ENCODE peak calls at places on chromosomes 2 and 18, in four cellular contexts. One of them, this sample, is unnamed.

GRCh38 chr2:28389399-28390240 is 3.0 kb upstream of the FOSL2 start:
- DNase-seq in brain microvascular endothelial cell: no peak
- DNase-seq in cardiac muscle cell: no peak
- DNase-seq in HFFc6: no peak
- DNase-seq in this sample: no peak

GRCh38 chr18:72830109-72830508 is 37.7 kb downstream of the NETO1 start:
- DNase-seq in HFFc6: no peak
- DNase-seq in brain microvascular endothelial cell: no peak
- DNase-seq in cardiac muscle cell: no peak
- DNase-seq in this sample: peak

GRCh38 chr2:187169108-187169713 is 278.8 kb downstream of the CALCRL start:
- DNase-seq in HFFc6: no peak
- DNase-seq in brain microvascular endothelial cell: no peak
- DNase-seq in cardiac muscle cell: peak
- DNase-seq in this sample: no peak

GRCh38 chr2:85662899-85663683 is 4.9 kb downstream of the SFTPB start:
- DNase-seq in cardiac muscle cell: peak
- DNase-seq in brain microvascular endothelial cell: peak
- DNase-seq in HFFc6: peak
- DNase-seq in this sample: peak

GRCh38 chr2:142130111-142131015 is 453 bp downstream of the LRP1B start:
- DNase-seq in HFFc6: no peak
- DNase-seq in brain microvascular endothelial cell: peak
- DNase-seq in cardiac muscle cell: peak
- DNase-seq in this sample: peak

GRCh38 chr18:70024829-70025228 is 77.2 kb upstream of the CD226 start:
- DNase-seq in HFFc6: no peak
- DNase-seq in brain microvascular endothelial cell: no peak
- DNase-seq in cardiac muscle cell: no peak
- DNase-seq in this sample: no peak

GRCh38 chr2:17799301-17800126 is 16.7 kb upstream of the MSGN1 start:
- DNase-seq in brain microvascular endothelial cell: no peak
- DNase-seq in HFFc6: no peak
- DNase-seq in cardiac muscle cell: no peak
- DNase-seq in this sample: no peak

GRCh38 chr18:45636110-45636509 is 20.8 kb downstream of the SLC14A2 start:
- DNase-seq in brain microvascular endothelial cell: no peak
- DNase-seq in cardiac muscle cell: no peak
- DNase-seq in HFFc6: no peak
- DNase-seq in this sample: no peak

GRCh38 chr18:75226956-75227316 is 16.3 kb downstream of the TSHZ1 start:
- DNase-seq in cardiac muscle cell: no peak
- DNase-seq in HFFc6: no peak
- DNase-seq in brain microvascular endothelial cell: no peak
- DNase-seq in this sample: no peak

GRCh38 chr18:46148810-46149209 is 44.6 kb downstream of the HAUS1 start:
- DNase-seq in cardiac muscle cell: peak
- DNase-seq in HFFc6: peak
- DNase-seq in brain microvascular endothelial cell: peak
- DNase-seq in this sample: peak

GRCh38 chr18:48933578-48934399 is 17.0 kb downstream of the SMAD7 start:
- DNase-seq in HFFc6: no peak
- DNase-seq in cardiac muscle cell: no peak
- DNase-seq in brain microvascular endothelial cell: no peak
- DNase-seq in this sample: no peak

GRCh38 chr2:168434164-168434563 is 21.9 kb upstream of the CERS6 start:
- DNase-seq in brain microvascular endothelial cell: no peak
- DNase-seq in cardiac muscle cell: no peak
- DNase-seq in HFFc6: no peak
- DNase-seq in this sample: peak

GRCh38 chr18:36711813-36712444 is 116.9 kb downstream of the TPGS2 start:
- DNase-seq in HFFc6: peak
- DNase-seq in brain microvascular endothelial cell: peak
- DNase-seq in cardiac muscle cell: peak
- DNase-seq in this sample: peak

GRCh38 chr2:233153146-233153798 is 93.1 kb downstream of the INPP5D start:
- DNase-seq in cardiac muscle cell: peak
- DNase-seq in brain microvascular endothelial cell: no peak
- DNase-seq in HFFc6: no peak
- DNase-seq in this sample: no peak

GRCh38 chr2:2663401-2664036 is 332.4 kb upstream of the MYT1L start:
- DNase-seq in HFFc6: no peak
- DNase-seq in brain microvascular endothelial cell: no peak
- DNase-seq in cardiac muscle cell: no peak
- DNase-seq in this sample: no peak

GRCh38 chr18:159037-159652 is 788 bp downstream of the USP14 start:
- DNase-seq in brain microvascular endothelial cell: no peak
- DNase-seq in HFFc6: peak
- DNase-seq in cardiac muscle cell: peak
- DNase-seq in this sample: peak

GRCh38 chr2:130829020-130829419 is 7.7 kb upstream of the ARHGEF4 start:
- DNase-seq in cardiac muscle cell: no peak
- DNase-seq in brain microvascular endothelial cell: peak
- DNase-seq in HFFc6: no peak
- DNase-seq in this sample: no peak

GRCh38 chr2:15117409-15118030 is 443.6 kb downstream of the NBAS start:
- DNase-seq in HFFc6: no peak
- DNase-seq in cardiac muscle cell: no peak
- DNase-seq in brain microvascular endothelial cell: no peak
- DNase-seq in this sample: no peak

GRCh38 chr2:73053316-73054114 is 18.0 kb downstream of the SFXN5 start:
- DNase-seq in HFFc6: no peak
- DNase-seq in brain microvascular endothelial cell: no peak
- DNase-seq in cardiac muscle cell: no peak
- DNase-seq in this sample: peak

GRCh38 chr2:180015951-180016709 is 9.0 kb upstream of the CWC22 start:
- DNase-seq in HFFc6: peak
- DNase-seq in brain microvascular endothelial cell: peak
- DNase-seq in cardiac muscle cell: peak
- DNase-seq in this sample: peak

GRCh38 chr2:227661019-227661726 is 5.4 kb upstream of the SCYGR5 start:
- DNase-seq in cardiac muscle cell: no peak
- DNase-seq in brain microvascular endothelial cell: no peak
- DNase-seq in HFFc6: no peak
- DNase-seq in this sample: no peak

GRCh38 chr2:209146682-209147320 is 277.0 kb upstream of the MAP2 start:
- DNase-seq in brain microvascular endothelial cell: no peak
- DNase-seq in cardiac muscle cell: no peak
- DNase-seq in HFFc6: no peak
- DNase-seq in this sample: no peak

GRCh38 chr2:121350402-121350775 is 65.4 kb upstream of the TFCP2L1 start:
- DNase-seq in HFFc6: no peak
- DNase-seq in brain microvascular endothelial cell: no peak
- DNase-seq in cardiac muscle cell: no peak
- DNase-seq in this sample: no peak

GRCh38 chr2:20450201-20451108 is 3.6 kb downstream of the RHOB start:
- DNase-seq in brain microvascular endothelial cell: peak
- DNase-seq in HFFc6: peak
- DNase-seq in cardiac muscle cell: peak
- DNase-seq in this sample: peak

GRCh38 chr2:234147335-234147861 is 96.9 kb downstream of the SPP2 start:
- DNase-seq in brain microvascular endothelial cell: no peak
- DNase-seq in cardiac muscle cell: no peak
- DNase-seq in HFFc6: no peak
- DNase-seq in this sample: no peak

GRCh38 chr2:16405551-16405950 is 260.1 kb downstream of the CYRIA start:
- DNase-seq in brain microvascular endothelial cell: no peak
- DNase-seq in cardiac muscle cell: no peak
- DNase-seq in HFFc6: no peak
- DNase-seq in this sample: no peak

GRCh38 chr2:59660262-59660661 is 893.2 kb downstream of the BCL11A start:
- DNase-seq in HFFc6: no peak
- DNase-seq in brain microvascular endothelial cell: no peak
- DNase-seq in cardiac muscle cell: no peak
- DNase-seq in this sample: no peak

GRCh38 chr2:133836691-133837090 is 268.4 kb upstream of the NCKAP5 start:
- DNase-seq in cardiac muscle cell: no peak
- DNase-seq in brain microvascular endothelial cell: no peak
- DNase-seq in HFFc6: peak
- DNase-seq in this sample: no peak

GRCh38 chr2:161422812-161423211 is 6.7 kb downstream of the TBR1 start:
- DNase-seq in HFFc6: no peak
- DNase-seq in brain microvascular endothelial cell: no peak
- DNase-seq in cardiac muscle cell: no peak
- DNase-seq in this sample: no peak

GRCh38 chr2:152861349-152861942 is 143.0 kb downstream of the ARL6IP6 start:
- DNase-seq in cardiac muscle cell: peak
- DNase-seq in HFFc6: no peak
- DNase-seq in brain microvascular endothelial cell: peak
- DNase-seq in this sample: peak

GRCh38 chr2:46098606-46099005 is 198.6 kb upstream of the EPAS1 start:
- DNase-seq in brain microvascular endothelial cell: peak
- DNase-seq in cardiac muscle cell: peak
- DNase-seq in HFFc6: peak
- DNase-seq in this sample: peak

GRCh38 chr18:48328473-48329205 is 80.5 kb downstream of the ZBTB7C start:
- DNase-seq in brain microvascular endothelial cell: peak
- DNase-seq in cardiac muscle cell: peak
- DNase-seq in HFFc6: peak
- DNase-seq in this sample: peak

GRCh38 chr18:44180683-44181082 is 500.0 kb upstream of the SETBP1 start:
- DNase-seq in brain microvascular endothelial cell: peak
- DNase-seq in HFFc6: no peak
- DNase-seq in cardiac muscle cell: peak
- DNase-seq in this sample: peak

GRCh38 chr2:239349448-239350135 is 51.2 kb downstream of the HDAC4 start:
- DNase-seq in cardiac muscle cell: no peak
- DNase-seq in brain microvascular endothelial cell: no peak
- DNase-seq in HFFc6: no peak
- DNase-seq in this sample: no peak

GRCh38 chr18:41326311-41326710 is 628.7 kb upstream of the PIK3C3 start:
- DNase-seq in brain microvascular endothelial cell: peak
- DNase-seq in cardiac muscle cell: peak
- DNase-seq in HFFc6: no peak
- DNase-seq in this sample: peak

GRCh38 chr2:144372484-144373195 is 147.3 kb downstream of the ZEB2 start:
- DNase-seq in brain microvascular endothelial cell: no peak
- DNase-seq in HFFc6: no peak
- DNase-seq in cardiac muscle cell: peak
- DNase-seq in this sample: peak

GRCh38 chr18:79489048-79489899 is 93.5 kb downstream of the NFATC1 start:
- DNase-seq in cardiac muscle cell: no peak
- DNase-seq in brain microvascular endothelial cell: no peak
- DNase-seq in HFFc6: no peak
- DNase-seq in this sample: no peak

GRCh38 chr2:14927021-14927564 is 294.6 kb downstream of the LRATD1 start:
- DNase-seq in HFFc6: no peak
- DNase-seq in brain microvascular endothelial cell: no peak
- DNase-seq in cardiac muscle cell: no peak
- DNase-seq in this sample: no peak

GRCh38 chr2:11368059-11368572 is 23.7 kb upstream of the ROCK2 start:
- DNase-seq in cardiac muscle cell: peak
- DNase-seq in HFFc6: no peak
- DNase-seq in brain microvascular endothelial cell: no peak
- DNase-seq in this sample: peak

GRCh38 chr2:164840458-164840929 is 1.1 kb downstream of the COBLL1 start:
- DNase-seq in cardiac muscle cell: no peak
- DNase-seq in brain microvascular endothelial cell: no peak
- DNase-seq in HFFc6: no peak
- DNase-seq in this sample: peak

GRCh38 chr2:164841719-164842623 is at the start of gene COBLL1:
- DNase-seq in cardiac muscle cell: peak
- DNase-seq in brain microvascular endothelial cell: peak
- DNase-seq in HFFc6: peak
- DNase-seq in this sample: peak

GRCh38 chr2:164842624-164842966 is 972 bp upstream of the COBLL1 start:
- DNase-seq in brain microvascular endothelial cell: no peak
- DNase-seq in cardiac muscle cell: no peak
- DNase-seq in HFFc6: no peak
- DNase-seq in this sample: no peak

GRCh38 chr2:164839914-164840457 is 1.6 kb downstream of the COBLL1 start:
- DNase-seq in cardiac muscle cell: peak
- DNase-seq in HFFc6: no peak
- DNase-seq in brain microvascular endothelial cell: peak
- DNase-seq in this sample: peak

GRCh38 chr2:164840930-164841718 is 499 bp downstream of the COBLL1 start:
- DNase-seq in HFFc6: peak
- DNase-seq in cardiac muscle cell: peak
- DNase-seq in brain microvascular endothelial cell: peak
- DNase-seq in this sample: peak
- TF ChIP-seq CTCF in HFFc6: no peak
- TF ChIP-seq CTCF in cardiac muscle cell: no peak
- TF ChIP-seq CTCF in brain microvascular endothelial cell: no peak
- TF ChIP-seq CTCF in this sample: peak

DNA sequence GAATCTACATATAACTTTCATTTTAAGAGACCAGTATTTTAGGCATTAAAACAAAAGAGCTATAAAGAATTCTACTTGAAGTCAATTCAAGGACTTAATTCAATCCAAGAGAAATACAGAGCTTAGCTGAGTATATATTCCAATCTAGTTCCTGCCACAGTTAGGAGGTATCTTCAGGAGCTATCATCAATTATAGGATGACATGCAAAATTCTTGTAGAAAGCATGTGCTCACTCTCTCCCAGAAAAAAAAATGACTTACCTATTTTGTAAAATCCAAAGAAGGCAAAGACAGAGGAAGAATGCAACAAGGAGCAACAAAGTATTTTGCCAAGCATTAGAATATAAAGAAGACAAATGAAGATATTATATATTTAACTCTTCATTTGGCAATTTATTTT is 31.8 kb upstream of the CFAP36 start:
- DNase-seq in HFFc6: no peak
- DNase-seq in cardiac muscle cell: no peak
- DNase-seq in brain microvascular endothelial cell: no peak
- DNase-seq in this sample: no peak
- TF ChIP-seq CTCF in HFFc6: no peak
- TF ChIP-seq CTCF in cardiac muscle cell: no peak
- TF ChIP-seq CTCF in brain microvascular endothelial cell: no peak
- TF ChIP-seq CTCF in this sample: no peak

DNA sequence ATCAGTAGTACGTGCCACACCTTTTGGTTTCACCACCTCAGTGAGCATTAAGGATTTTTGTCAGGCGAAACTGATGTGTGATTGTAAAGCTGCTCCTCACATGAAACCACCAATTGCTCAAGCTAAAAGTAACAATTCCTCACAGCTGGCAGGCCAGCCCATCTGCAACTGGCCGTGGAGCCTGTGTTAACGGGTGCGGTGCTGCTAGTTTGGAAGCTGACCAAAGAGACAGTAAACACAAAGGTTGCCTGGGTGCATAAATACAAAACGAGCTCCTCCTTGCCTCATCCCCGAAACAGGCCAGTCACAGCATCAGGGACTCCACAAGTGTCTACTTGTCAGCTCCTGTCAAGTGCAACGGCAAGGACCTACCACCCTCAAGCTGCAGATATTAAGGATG is 32.0 kb downstream of the LGALSL start:
- DNase-seq in cardiac muscle cell: peak
- DNase-seq in HFFc6: peak
- DNase-seq in brain microvascular endothelial cell: no peak
- DNase-seq in this sample: peak
- TF ChIP-seq CTCF in cardiac muscle cell: no peak
- TF ChIP-seq CTCF in HFFc6: no peak
- TF ChIP-seq CTCF in brain microvascular endothelial cell: no peak
- TF ChIP-seq CTCF in this sample: no peak

GRCh38 chr18:1585881-1586488 is 681.3 kb downstream of the ADCYAP1 start:
- DNase-seq in brain microvascular endothelial cell: peak
- DNase-seq in HFFc6: peak
- DNase-seq in cardiac muscle cell: peak
- DNase-seq in this sample: no peak
- TF ChIP-seq CTCF in brain microvascular endothelial cell: peak
- TF ChIP-seq CTCF in HFFc6: peak
- TF ChIP-seq CTCF in cardiac muscle cell: peak
- TF ChIP-seq CTCF in this sample: no peak

This sample was measured in foreskin fibroblast.